ENCODE peak calls at places on chromosomes 4 and X, in nine cellular contexts. J is amniotic stem cell; C is choroid plexus epithelial cell; R is NCI-H1105 treated with DMSO at 0.1 percent for 48 hours; T is islet precursor cell; K is RWPE1; U is stimulated activated CD8-positive, alpha-beta memory T cell treated with anti-CD3 and anti-CD28 coated beads, Interleukin-7, amount 100 ng/mL, for 24 hours; H is KG1; O is foreskin fibroblast. A is an unnamed sample.

GRCh38 chr4:110055014-110055768 is 142.5 kb downstream of the EGF start:
- DNase-seq in J (no peak), C (peak), R (no peak), T (no peak), K (no peak), U (no peak), H (no peak), O (no peak), A (no peak)

GRCh38 chrX:46485897-46486296 is 59.3 kb downstream of the ZNF674 start:
- DNase-seq in J (no peak), C (no peak), R (no peak), T (no peak), K (no peak), U (no peak), H (no peak), O (no peak), A (no peak)

GRCh38 chr4:1705732-1706131 is 6.4 kb downstream of the SLBP start:
- DNase-seq in J (no peak), C (no peak), R (no peak), T (no peak), K (no peak), U (no peak), H (no peak), O (no peak), A (no peak)

GRCh38 chrX:119790977-119791436 is 423 bp downstream of the RPL39 start:
- DNase-seq in J (no peak), C (peak), R (no peak), T (no peak), K (peak), U (no peak), H (no peak), O (no peak), A (peak)

GRCh38 chrX:139559383-139560042 is 29.0 kb downstream of the F9 start:
- DNase-seq in J (no peak), C (peak), R (peak), T (peak), K (peak), U (no peak), H (no peak), O (no peak), A (peak)

GRCh38 chr4:185219551-185220344 is 10.3 kb downstream of the SNX25 start:
- DNase-seq in J (no peak), C (peak), R (no peak), T (no peak), K (no peak), U (no peak), H (no peak), O (peak), A (peak)

GRCh38 chr4:2251795-2252529 is 9.9 kb downstream of the MXD4 start:
- DNase-seq in J (no peak), C (no peak), R (no peak), T (no peak), K (no peak), U (no peak), H (no peak), O (no peak), A (no peak)

GRCh38 chr4:100936676-100937390 is 410.5 kb downstream of the PPP3CA start:
- DNase-seq in J (no peak), C (no peak), R (no peak), T (no peak), K (no peak), U (no peak), H (no peak), O (no peak), A (no peak)

GRCh38 chr4:152850377-152850776 is 70.6 kb downstream of the ARFIP1 start:
- DNase-seq in J (no peak), C (peak), R (no peak), T (peak), K (no peak), U (no peak), H (peak), O (peak), A (no peak)

GRCh38 chr4:147769386-147769785 is 37.5 kb downstream of the ARHGAP10 start:
- DNase-seq in J (no peak), C (peak), R (no peak), T (no peak), K (peak), U (no peak), H (no peak), O (no peak), A (no peak)

GRCh38 chrX:111886678-111887077 is 10.7 kb downstream of the TRPC5OS start:
- DNase-seq in J (no peak), C (no peak), R (no peak), T (no peak), K (no peak), U (no peak), H (no peak), O (no peak), A (no peak)

GRCh38 chr4:168877407-168877778 is 132.7 kb downstream of the CBR4 start:
- DNase-seq in J (no peak), C (no peak), R (no peak), T (no peak), K (no peak), U (no peak), H (no peak), O (no peak), A (no peak)

GRCh38 chrX:53714580-53715335 is 28.2 kb upstream of the HUWE1 start:
- DNase-seq in J (no peak), C (peak), R (no peak), T (peak), K (peak), U (no peak), H (peak), O (peak), A (no peak)

GRCh38 chrX:150547511-150548115 is 20.8 kb upstream of the MTM1 start:
- DNase-seq in J (no peak), C (peak), R (peak), T (peak), K (no peak), U (no peak), H (no peak), O (peak), A (peak)

GRCh38 chr4:10622728-10623127 is 61.8 kb downstream of the CLNK start:
- DNase-seq in J (no peak), C (peak), R (no peak), T (no peak), K (no peak), U (no peak), H (no peak), O (no peak), A (no peak)

GRCh38 chr4:38069271-38069760 is 109.1 kb downstream of the PTTG2 start:
- DNase-seq in J (peak), C (peak), R (no peak), T (peak), K (peak), U (no peak), H (no peak), O (no peak), A (no peak)

GRCh38 chr4:100100985-100101384 is 89.3 kb downstream of the DDIT4L start:
- DNase-seq in J (no peak), C (no peak), R (no peak), T (peak), K (no peak), U (no peak), H (no peak), O (no peak), A (no peak)

GRCh38 chrX:2928127-2928582 is 984 bp downstream of the ARSD start:
- DNase-seq in J (no peak), C (no peak), R (no peak), T (no peak), K (no peak), U (no peak), H (no peak), O (no peak), A (peak)

GRCh38 chr4:70863099-70863790 is 23.6 kb upstream of the GRSF1 start:
- DNase-seq in J (no peak), C (no peak), R (no peak), T (no peak), K (no peak), U (no peak), H (no peak), O (no peak), A (no peak)

GRCh38 chrX:56726609-56727008 is 2.4 kb upstream of the NBDY start:
- DNase-seq in J (peak), C (peak), R (peak), T (no peak), K (no peak), U (no peak), H (peak), O (peak), A (peak)

GRCh38 chr4:6917445-6918241 is 8.0 kb downstream of the TBC1D14 start:
- DNase-seq in J (no peak), C (peak), R (peak), T (no peak), K (no peak), U (no peak), H (peak), O (no peak), A (no peak)

GRCh38 chr4:14726441-14727405 is 275.6 kb upstream of the CPEB2 start:
- DNase-seq in J (peak), C (peak), R (peak), T (peak), K (peak), U (no peak), H (no peak), O (peak), A (no peak)

GRCh38 chr4:16995451-16995850 is 97.0 kb upstream of the LDB2 start:
- DNase-seq in J (no peak), C (no peak), R (no peak), T (peak), K (no peak), U (no peak), H (no peak), O (no peak), A (no peak)

GRCh38 chr4:142567620-142568451 is 278.3 kb downstream of the INPP4B start:
- DNase-seq in J (no peak), C (peak), R (no peak), T (no peak), K (no peak), U (no peak), H (no peak), O (peak), A (no peak)

GRCh38 chrX:20399728-20400414 is 133.2 kb upstream of the RPS6KA3 start:
- DNase-seq in J (no peak), C (no peak), R (no peak), T (no peak), K (no peak), U (no peak), H (no peak), O (no peak), A (no peak)